ENCODE peak calls at places on chromosomes 16 and 17, in five cellular contexts. D, P, S, I and Z are unnamed samples.

GRCh38 chr17:50148226-50149098 is 2.0 kb downstream of the PPP1R9B start:
- DNase-seq in D (peak), P (no peak), S (no peak), I (peak), Z (peak)

GRCh38 chr17:71184716-71185115 is 936.1 kb upstream of the SOX9 start:
- DNase-seq in D (no peak), P (peak), S (no peak), I (no peak), Z (no peak)

GRCh38 chr16:87436225-87437172 is 44.4 kb downstream of the MAP1LC3B start:
- DNase-seq in D (no peak), P (no peak), S (peak), I (no peak), Z (peak)

GRCh38 chr17:38745545-38745944 is 2.6 kb downstream of the PCGF2 start:
- DNase-seq in D (no peak), P (no peak), S (no peak), I (no peak), Z (no peak)

GRCh38 chr17:30290696-30291570 is 811 bp downstream of the BLMH start:
- DNase-seq in D (peak), P (peak), S (peak), I (no peak), Z (peak)

GRCh38 chr16:53091508-53092211 is 36.9 kb downstream of the CHD9 start:
- DNase-seq in D (no peak), P (peak), S (peak), I (no peak), Z (peak)

GRCh38 chr17:63774141-63774981 is at the start of gene DDX42:
- DNase-seq in D (peak), P (peak), S (peak), I (no peak), Z (peak)

GRCh38 chr17:57669671-57670529 is 75.2 kb downstream of the CCDC182 start:
- DNase-seq in D (no peak), P (no peak), S (no peak), I (no peak), Z (no peak)

GRCh38 chr16:63883091-63883490 is 1238.8 kb downstream of the CDH11 start:
- DNase-seq in D (no peak), P (no peak), S (no peak), I (no peak), Z (no peak)

GRCh38 chr16:85245307-85246172 is 133.3 kb upstream of the CIBAR2 start:
- DNase-seq in D (peak), P (peak), S (peak), I (peak), Z (peak)

GRCh38 chr16:49788505-49788904 is 67.4 kb downstream of the ZNF423 start:
- DNase-seq in D (no peak), P (no peak), S (no peak), I (no peak), Z (no peak)

GRCh38 chr16:21653571-21653970 is 1.2 kb upstream of the IGSF6 start:
- DNase-seq in D (no peak), P (no peak), S (no peak), I (no peak), Z (no peak)

GRCh38 chr16:71387045-71387871 is 28.7 kb downstream of the CALB2 start:
- DNase-seq in D (no peak), P (no peak), S (no peak), I (no peak), Z (no peak)

GRCh38 chr17:77203436-77203835 is 62.7 kb downstream of the SEC14L1 start:
- DNase-seq in D (no peak), P (no peak), S (no peak), I (no peak), Z (no peak)

GRCh38 chr16:23836404-23837291 is 865 bp downstream of the PRKCB start:
- DNase-seq in D (no peak), P (no peak), S (no peak), I (peak), Z (no peak)

GRCh38 chr17:71057448-71057847 is 888.1 kb downstream of the KCNJ2 start:
- DNase-seq in D (no peak), P (peak), S (no peak), I (no peak), Z (no peak)